ENCODE peak calls at places on chromosome 16, in four cellular contexts. L, Z, R and C are unnamed samples.

GRCh38 chr16:19329932-19330331 is 44.4 kb downstream of the CLEC19A start:
- DNase-seq in Z (peak), L (peak), R (no peak), C (no peak)

GRCh38 chr16:9091867-9092281 is 430 bp downstream of the HAPSTR1 start:
- DNase-seq in Z (peak), L (peak), R (no peak), C (peak)

GRCh38 chr16:27179500-27180072 is 23.7 kb upstream of the KDM8 start:
- DNase-seq in L (peak), R (peak), Z (peak), C (peak)

GRCh38 chr16:9847146-9847545 is 335.1 kb downstream of the GRIN2A start:
- DNase-seq in Z (no peak), L (no peak), R (no peak), C (no peak)

GRCh38 chr16:5015351-5015750 is 18.4 kb downstream of the NAGPA start:
- DNase-seq in Z (no peak), R (no peak), L (peak), C (no peak)

GRCh38 chr16:9053006-9053601 is 38.3 kb upstream of the HAPSTR1 start:
- DNase-seq in R (peak), L (peak), Z (peak), C (peak)

GRCh38 chr16:23298290-23298689 is 3.8 kb upstream of the SCNN1B start:
- DNase-seq in L (no peak), R (no peak), Z (no peak), C (no peak)

GRCh38 chr16:1102921-1103648 is 7.0 kb upstream of the C1QTNF8 start:
- DNase-seq in R (no peak), Z (peak), L (peak), C (peak)

GRCh38 chr16:85543998-85544397 is 69.1 kb upstream of the GSE1 start:
- DNase-seq in L (no peak), R (no peak), Z (no peak), C (no peak)

GRCh38 chr16:85352221-85352620 is 239.9 kb upstream of the CIBAR2 start:
- DNase-seq in R (no peak), Z (no peak), L (no peak), C (no peak)

GRCh38 chr16:54285414-54286066 is 1.0 kb downstream of the IRX3 start:
- DNase-seq in L (peak), R (no peak), Z (no peak), C (peak)

GRCh38 chr16:2042171-2042570 is 5.5 kb downstream of the NTHL1 start:
- DNase-seq in R (no peak), Z (no peak), L (no peak), C (no peak)

GRCh38 chr16:53955221-53955875 is 251.4 kb downstream of the FTO start:
- DNase-seq in L (no peak), R (no peak), Z (no peak), C (no peak)

GRCh38 chr16:56576585-56577299 is 11.9 kb downstream of the MT4 start:
- DNase-seq in R (peak), Z (peak), L (peak), C (peak)

GRCh38 chr16:89709716-89710480 is 8.4 kb upstream of the SPATA2L start:
- DNase-seq in Z (no peak), L (no peak), R (no peak), C (no peak)

GRCh38 chr16:73068546-73069401 is 20.8 kb upstream of the ZFHX3 start:
- DNase-seq in Z (peak), L (no peak), R (peak), C (no peak)

GRCh38 chr16:75340715-75341500 is 89.5 kb upstream of the BCAR1 start:
- DNase-seq in R (peak), L (peak), Z (no peak), C (no peak)

GRCh38 chr16:66130296-66130910 is 236.1 kb upstream of the CDH5 start:
- DNase-seq in Z (no peak), L (peak), R (peak), C (no peak)

GRCh38 chr16:66133641-66134402 is 232.7 kb upstream of the CDH5 start:
- DNase-seq in R (peak), L (no peak), Z (no peak), C (no peak)

GRCh38 chr16:66129196-66129595 is 237.3 kb upstream of the CDH5 start:
- DNase-seq in Z (no peak), R (no peak), L (no peak), C (no peak)

GRCh38 chr16:66131895-66132294 is 234.6 kb upstream of the CDH5 start:
- DNase-seq in L (no peak), R (peak), Z (no peak), C (no peak)

DNA sequence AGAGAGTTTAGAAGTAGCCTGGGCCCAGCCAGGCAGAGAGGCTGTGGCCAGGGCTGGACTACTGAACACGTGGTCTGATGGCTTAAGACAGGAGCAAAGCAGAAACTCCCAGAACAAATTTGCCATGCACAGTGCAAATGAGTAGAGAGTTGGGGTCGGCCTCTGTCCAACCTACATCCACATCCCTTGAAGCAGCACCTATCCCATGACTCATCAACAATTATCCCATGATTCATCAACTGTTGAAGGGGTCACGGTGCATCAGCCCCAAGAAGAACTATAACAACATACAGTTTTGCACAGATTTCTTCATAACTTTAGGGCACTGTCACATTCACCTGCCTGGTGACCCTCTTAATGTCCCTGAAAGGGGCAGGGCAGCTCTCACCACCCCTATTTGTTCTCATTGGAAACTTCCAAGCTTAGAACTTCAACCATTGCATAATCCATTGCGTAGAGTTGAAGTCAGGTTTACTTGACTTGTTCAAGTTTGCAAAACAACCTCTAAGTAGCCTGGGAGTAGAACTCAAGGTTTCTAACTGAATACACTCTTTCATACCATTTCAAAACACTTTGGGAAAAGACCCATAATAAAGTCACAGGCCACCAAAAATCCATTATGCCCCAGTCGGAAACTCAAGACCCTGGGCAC is 235.2 kb upstream of the CDH5 start:
- DNase-seq in R (peak), Z (no peak), L (no peak), C (no peak)
- H2BK120ac ChIP-seq in R (peak), Z (no peak), L (no peak), C (no peak)

GRCh38 chr16:83742520-83742919 is 65.3 kb upstream of the HSBP1 start:
- DNase-seq in L (no peak), Z (no peak), R (no peak), C (no peak)

GRCh38 chr16:83744521-83744981 is 63.2 kb upstream of the HSBP1 start:
- DNase-seq in L (peak), R (peak), Z (peak), C (peak)

GRCh38 chr16:83743720-83744119 is 64.1 kb upstream of the HSBP1 start:
- DNase-seq in Z (no peak), R (no peak), L (no peak), C (no peak)

GRCh38 chr16:83743241-83743640 is 64.5 kb upstream of the HSBP1 start:
- DNase-seq in L (no peak), R (no peak), Z (no peak), C (no peak)

GRCh38 chr16:83742076-83742475 is 65.7 kb upstream of the HSBP1 start:
- DNase-seq in R (no peak), Z (no peak), L (no peak), C (no peak)
- H2AK5ac ChIP-seq in R (no peak), Z (no peak), L (no peak), C (no peak)

DNA sequence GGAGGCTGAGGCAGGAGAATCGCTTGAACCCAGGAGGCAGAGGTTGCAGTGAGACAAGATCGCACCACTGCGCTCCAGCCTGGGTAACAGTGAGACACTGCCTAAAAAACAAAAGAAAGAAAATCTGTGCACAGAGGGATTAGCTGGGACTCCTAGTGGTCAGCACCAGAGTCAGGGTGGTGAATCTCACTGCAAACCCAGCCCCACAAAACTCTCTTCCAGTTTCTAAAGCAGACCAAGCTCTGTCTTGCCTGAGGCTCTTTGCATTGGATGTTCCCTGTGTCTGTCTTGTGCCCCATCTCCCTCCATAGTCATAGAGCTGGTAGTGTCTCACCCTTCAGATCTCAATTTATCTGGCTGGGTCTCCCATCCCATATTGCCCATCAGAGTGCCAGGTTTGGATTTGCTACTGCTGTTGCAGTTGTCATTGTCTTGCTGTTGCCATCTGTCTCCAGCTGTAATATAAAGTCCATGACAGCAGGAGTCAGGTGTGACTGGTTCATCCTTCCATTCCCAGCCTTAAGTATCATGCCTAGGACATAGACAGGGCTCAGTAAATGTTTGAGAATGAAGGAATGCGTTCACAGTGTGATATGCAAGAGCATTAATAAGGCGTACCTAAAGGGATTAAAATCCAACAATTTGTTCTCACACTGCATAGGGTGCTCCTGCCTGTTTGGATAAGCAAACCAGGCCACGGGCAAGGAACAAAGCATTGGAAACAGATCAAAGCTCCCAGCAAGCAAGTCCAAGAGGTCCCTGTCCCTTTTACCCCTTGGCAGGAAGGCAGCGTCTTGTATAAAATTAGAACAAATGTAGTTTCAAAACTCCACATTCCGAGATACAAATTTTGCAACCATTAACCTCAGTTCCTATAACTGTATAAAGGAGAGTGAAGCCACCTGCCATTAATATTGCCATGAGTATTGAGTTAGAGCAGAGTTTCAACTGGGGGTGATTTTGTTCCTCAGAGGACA is 614.6 kb upstream of the CDH5 start:
- DNase-seq in R (no peak), L (peak), Z (no peak), C (no peak)
- H2BK120ac ChIP-seq in R (no peak), L (no peak), Z (no peak), C (no peak)

DNA sequence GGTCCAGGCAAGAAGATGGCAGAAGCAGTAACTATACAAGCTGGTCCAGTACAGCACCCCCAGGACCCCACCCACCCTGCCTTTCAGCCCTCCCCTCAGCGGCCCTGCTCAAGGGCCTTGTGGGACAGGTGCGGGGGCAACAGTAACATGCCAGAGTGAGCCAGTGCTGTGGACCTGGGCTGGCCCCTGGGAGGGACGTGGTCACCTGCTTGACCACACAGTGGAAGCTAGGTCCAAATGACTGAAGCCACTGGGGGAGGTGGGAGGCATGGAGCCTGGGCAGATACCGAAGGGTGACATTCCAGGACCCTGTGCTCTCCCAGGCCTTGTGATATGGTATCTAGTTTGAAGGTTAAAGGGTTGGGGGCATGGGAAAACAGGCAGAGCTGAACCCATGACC is 17.3 kb downstream of the ATP6V0D1 start:
- DNase-seq in R (no peak), L (no peak), Z (no peak), C (no peak)
- H2AK5ac ChIP-seq in R (no peak), L (no peak), Z (no peak), C (no peak)

GRCh38 chr16:88639231-88640038 is 1.1 kb downstream of the IL17C start:
- DNase-seq in L (peak), R (no peak), Z (peak), C (no peak)
- H2BK120ac ChIP-seq in L (no peak), R (no peak), Z (no peak), C (no peak)

DNA sequence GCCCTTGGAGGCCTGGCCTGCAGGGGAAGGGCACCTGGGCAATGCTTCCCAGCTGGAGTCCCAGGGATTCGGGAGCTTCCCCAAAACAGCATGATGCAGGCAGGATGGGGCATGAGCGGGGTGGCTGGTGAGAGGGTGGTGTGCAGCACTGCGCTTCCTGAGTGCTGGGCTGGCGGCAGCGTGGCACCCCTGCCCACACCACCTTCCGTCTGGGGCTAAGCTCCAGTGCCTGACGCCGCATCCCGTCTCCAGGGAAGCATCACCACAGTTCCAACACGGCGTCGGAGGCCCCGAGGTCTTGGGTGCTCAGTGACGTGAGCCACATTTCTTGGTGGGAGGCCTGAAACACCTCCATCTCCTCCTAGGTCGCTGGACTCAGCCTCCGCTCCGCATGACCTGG is 13.8 kb upstream of the MTSS2 start:
- DNase-seq in L (no peak), R (no peak), Z (no peak), C (no peak)
- H2AK5ac ChIP-seq in L (no peak), R (peak), Z (peak), C (peak)

GRCh38 chr16:11100239-11100750 is 155.7 kb downstream of the SOCS1 start:
- DNase-seq in L (peak), R (peak), Z (no peak), C (no peak)

GRCh38 chr16:11099672-11100195 is 155.4 kb downstream of the CLEC16A start:
- DNase-seq in R (no peak), Z (no peak), L (no peak), C (no peak)

GRCh38 chr16:11097782-11098167 is 153.4 kb downstream of the CLEC16A start:
- DNase-seq in R (no peak), Z (no peak), L (no peak), C (no peak)

GRCh38 chr16:11097094-11097781 is 152.9 kb downstream of the CLEC16A start:
- DNase-seq in L (no peak), R (no peak), Z (no peak), C (no peak)

DNA sequence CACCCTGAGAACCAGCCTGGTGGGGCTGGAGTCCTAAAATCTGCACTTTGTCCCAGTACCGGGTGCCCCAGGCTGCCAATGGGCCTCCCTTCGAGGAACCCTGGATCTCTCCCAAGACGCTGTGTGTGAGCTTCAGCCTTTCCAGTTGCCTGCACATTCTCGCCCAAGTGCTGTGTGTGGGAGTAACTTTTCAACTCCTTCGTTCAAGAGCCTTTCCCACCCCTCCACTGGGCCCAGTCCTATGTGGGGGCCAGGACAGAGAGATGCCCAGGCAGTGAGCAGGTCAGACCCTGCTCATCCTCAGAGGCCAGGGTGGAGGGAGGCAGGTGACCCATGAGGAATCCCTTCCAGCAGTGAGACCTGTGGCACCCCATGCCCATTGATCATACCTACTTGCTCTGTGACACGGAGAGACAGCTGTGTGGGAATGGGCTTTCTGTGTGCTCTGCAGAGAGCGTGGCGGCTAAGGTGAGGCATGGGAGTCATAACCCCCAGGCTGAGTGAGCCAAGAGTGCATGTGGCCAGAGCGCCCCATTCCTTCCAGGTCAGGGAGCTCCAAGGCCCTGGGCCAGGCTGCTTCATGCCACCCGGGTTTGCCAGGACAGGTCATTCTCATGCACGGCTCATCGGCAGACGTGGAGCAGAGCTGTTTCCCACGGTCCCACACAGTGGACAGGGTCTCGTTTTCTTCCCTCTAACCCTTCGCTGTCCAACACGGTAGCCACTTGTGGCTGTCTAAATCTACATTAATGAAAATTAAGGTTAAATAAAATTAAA is 154.4 kb downstream of the CLEC16A start:
- DNase-seq in Z (no peak), L (no peak), R (no peak), C (no peak)
- H2BK120ac ChIP-seq in Z (no peak), L (no peak), R (peak), C (no peak)

DNA sequence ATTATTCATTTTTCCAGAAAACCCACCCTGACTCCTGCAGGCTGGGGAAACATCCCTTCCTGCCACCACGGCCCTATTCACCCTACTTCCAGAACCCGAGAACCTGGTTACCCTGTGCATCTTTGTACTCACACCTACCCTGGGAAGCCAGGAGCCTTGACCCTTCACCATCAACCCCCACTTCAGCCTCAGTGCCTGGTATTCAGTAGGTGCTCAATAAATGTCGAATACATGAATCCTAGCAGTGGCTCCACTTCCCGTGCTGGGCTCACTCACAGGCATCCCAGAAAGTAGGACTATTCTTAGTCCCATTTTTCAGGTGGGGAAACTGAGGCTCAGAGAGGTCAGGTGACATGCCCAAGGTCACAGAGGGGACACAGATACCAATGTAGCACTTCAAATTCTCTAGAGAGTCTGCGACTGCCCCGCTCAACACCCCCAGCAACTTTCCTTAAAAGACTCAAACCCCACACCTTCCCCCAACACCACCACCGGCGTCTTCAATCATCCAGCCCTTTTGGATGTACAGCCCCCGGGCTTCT is 36.1 kb upstream of the CMIP start:
- DNase-seq in R (no peak), L (no peak), Z (no peak), C (no peak)
- H2AK5ac ChIP-seq in R (peak), L (no peak), Z (peak), C (no peak)

DNA sequence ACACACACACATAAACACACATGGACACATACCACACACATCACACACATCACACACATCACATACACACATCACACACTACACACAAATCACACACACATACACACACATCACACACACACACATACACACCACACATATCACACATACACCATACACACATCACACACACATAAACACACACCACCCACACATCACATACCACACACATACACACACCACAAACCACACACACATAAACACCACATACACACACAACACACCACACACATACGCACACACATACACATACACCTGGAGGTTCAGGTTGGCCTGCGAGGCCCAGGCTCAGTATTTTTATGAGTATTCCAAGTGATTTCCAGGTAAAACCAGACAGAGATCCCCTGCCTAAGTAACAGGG is 279.5 kb downstream of the FOXL1 start:
- DNase-seq in Z (no peak), L (no peak), R (no peak), C (no peak)
- H2BK120ac ChIP-seq in Z (no peak), L (no peak), R (peak), C (no peak)